ENCODE peak calls at places on chromosomes 2 and 18, in nine cellular contexts. B is cardiac muscle cell; L is hepatocyte; T is WTC11; P is CD8-positive, alpha-beta T cell; Z is endothelial cell of umbilical vein; S is heart right ventricle; J is cardiac fibroblast; M is heart left ventricle. Y is an unnamed sample.

GRCh38 chr2:45885111-45885685 is 233.7 kb downstream of the PRKCE start:
- DNase-seq in B (no peak), L (no peak), T (no peak), P (no peak), Z (no peak), S (no peak), J (peak), M (no peak), Y (no peak)

GRCh38 chr18:22741318-22741717 is 191.8 kb upstream of the RBBP8 start:
- DNase-seq in B (no peak), L (no peak), T (no peak), P (no peak), Z (no peak), S (no peak), J (no peak), M (no peak), Y (no peak)

GRCh38 chr18:75880913-75881504 is 453.5 kb upstream of the SMIM21 start:
- DNase-seq in B (no peak), L (no peak), T (no peak), P (no peak), Z (no peak), S (no peak), J (no peak), M (no peak), Y (no peak)

GRCh38 chr2:26325851-26326250 is 20.1 kb upstream of the SELENOI start:
- DNase-seq in B (no peak), L (no peak), T (no peak), P (no peak), Z (peak), S (no peak), J (peak), M (no peak), Y (no peak)

GRCh38 chr2:207162319-207162718 is 3.4 kb downstream of the KLF7 start:
- DNase-seq in B (no peak), L (no peak), T (no peak), P (no peak), Z (peak), S (no peak), J (peak), M (no peak), Y (no peak)

GRCh38 chr2:120511546-120512320 is 165.8 kb downstream of the INHBB start:
- DNase-seq in B (no peak), L (no peak), T (peak), P (no peak), Z (no peak), S (no peak), J (no peak), M (no peak), Y (no peak)

GRCh38 chr18:3585656-3586509 is 135.9 kb downstream of the TGIF1 start:
- DNase-seq in B (peak), L (peak), T (peak), P (peak), Z (peak), S (peak), J (peak), M (peak), Y (peak)

GRCh38 chr2:85737481-85737880 is 16.3 kb upstream of the ATOH8 start:
- DNase-seq in B (no peak), L (peak), T (no peak), P (no peak), Z (no peak), S (peak), J (peak), M (peak), Y (no peak)

GRCh38 chr2:105977212-105977611 is 216.9 kb downstream of the UXS1 start:
- DNase-seq in B (no peak), L (no peak), T (no peak), P (no peak), Z (no peak), S (no peak), J (peak), M (no peak), Y (no peak)

GRCh38 chr2:71100195-71100964 is 29.6 kb downstream of the MCEE start:
- DNase-seq in B (peak), L (peak), T (peak), P (peak), Z (peak), S (peak), J (peak), M (no peak), Y (peak)

GRCh38 chr2:158573739-158574138 is 117.0 kb downstream of the PKP4 start:
- DNase-seq in B (no peak), L (no peak), T (no peak), P (no peak), Z (no peak), S (no peak), J (no peak), M (no peak), Y (no peak)

GRCh38 chr2:231239751-231240150 is 41.3 kb downstream of the ARMC9 start:
- DNase-seq in B (no peak), L (no peak), T (no peak), P (no peak), Z (no peak), S (no peak), J (no peak), M (no peak), Y (no peak)

GRCh38 chr2:129868151-129868550 is 111.3 kb upstream of the RAB6C start:
- DNase-seq in B (no peak), L (no peak), T (no peak), P (no peak), Z (no peak), S (no peak), J (no peak), M (no peak), Y (no peak)
- TF ChIP-seq CTCF in B (no peak), L (no peak), T (no peak), P (no peak), Z (no peak), S (no peak), J (no peak), M (no peak), Y (no peak)

DNA sequence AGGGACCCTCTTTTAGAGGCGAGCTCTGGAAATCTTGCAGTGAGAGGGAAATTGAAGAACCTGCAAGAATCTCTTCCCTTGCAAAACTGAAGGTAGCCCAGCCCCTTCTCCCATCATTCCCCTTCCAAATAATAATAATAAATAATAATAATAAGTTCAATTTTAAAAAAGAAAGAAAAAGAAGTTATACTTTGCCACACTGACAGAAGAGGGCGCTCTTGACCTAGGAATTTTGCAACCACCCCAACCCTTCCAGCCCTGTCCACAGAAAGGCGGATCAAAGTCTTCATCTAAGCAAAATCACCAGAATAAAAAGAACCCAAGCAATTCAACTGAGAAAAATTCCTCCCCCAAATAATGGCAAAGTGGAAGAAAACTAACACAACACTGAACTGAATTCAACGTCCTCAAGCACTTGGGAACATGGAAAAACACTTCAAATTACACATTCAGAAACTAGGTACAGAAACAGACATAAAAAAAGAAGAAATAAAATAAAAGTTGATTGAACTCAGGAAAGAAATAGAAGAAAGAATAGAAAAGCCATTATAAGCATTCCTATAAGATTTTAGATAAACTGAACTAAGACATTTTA is 98.9 kb upstream of the GLS start:
- DNase-seq in B (peak), L (peak), T (peak), P (peak), Z (peak), S (no peak), J (peak), M (peak), Y (peak)
- TF ChIP-seq CTCF in B (peak), L (peak), T (peak), P (peak), Z (peak), S (peak), J (peak), M (peak), Y (peak)

GRCh38 chr2:61995515-61995914 is 90.0 kb downstream of the COMMD1 start:
- DNase-seq in B (peak), L (no peak), T (no peak), P (no peak), Z (no peak), S (no peak), J (no peak), M (no peak), Y (no peak)
- TF ChIP-seq CTCF in B (no peak), L (no peak), T (no peak), P (no peak), Z (no peak), S (no peak), J (no peak), M (no peak), Y (no peak)

DNA sequence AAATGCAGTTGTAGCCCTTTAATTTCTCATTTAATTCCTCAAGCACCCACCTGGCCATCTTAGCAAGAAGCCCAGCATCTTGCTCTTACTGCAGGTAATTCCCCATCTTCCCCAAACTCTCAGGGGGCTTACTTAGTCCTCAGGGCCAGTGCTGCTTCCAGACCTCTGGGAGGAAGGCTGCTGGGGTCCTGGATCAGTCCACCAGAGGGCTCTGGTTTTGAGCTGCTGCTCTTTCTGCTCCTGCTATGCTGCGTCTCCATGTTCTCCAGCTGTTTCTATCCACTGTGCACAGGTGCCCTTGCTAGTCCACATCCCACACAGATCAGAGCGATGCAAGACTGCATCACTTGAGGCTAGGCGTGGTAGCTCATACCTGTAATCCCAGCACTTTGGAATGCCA is 34.5 kb upstream of the TMEM87B start:
- DNase-seq in B (peak), L (no peak), T (peak), P (no peak), Z (no peak), S (no peak), J (no peak), M (no peak), Y (no peak)
- TF ChIP-seq CTCF in B (peak), L (no peak), T (no peak), P (no peak), Z (peak), S (no peak), J (peak), M (no peak), Y (peak)

GRCh38 chr2:145593991-145594702 is 1074.2 kb upstream of the ZEB2 start:
- DNase-seq in B (peak), L (peak), T (no peak), P (no peak), Z (peak), S (no peak), J (peak), M (no peak), Y (no peak)
- TF ChIP-seq CTCF in B (peak), L (peak), T (no peak), P (no peak), Z (no peak), S (no peak), J (peak), M (no peak), Y (no peak)

GRCh38 chr2:23993736-23994269 is 16.1 kb upstream of the MFSD2B start:
- DNase-seq in B (no peak), L (no peak), T (no peak), P (no peak), Z (no peak), S (no peak), J (no peak), M (no peak), Y (no peak)

GRCh38 chr2:23992931-23993330 is 17.0 kb upstream of the MFSD2B start:
- DNase-seq in B (no peak), L (no peak), T (no peak), P (no peak), Z (no peak), S (no peak), J (no peak), M (no peak), Y (no peak)

GRCh38 chr2:23988371-23988770 is 21.5 kb upstream of the MFSD2B start:
- DNase-seq in B (no peak), L (no peak), T (no peak), P (no peak), Z (peak), S (no peak), J (peak), M (no peak), Y (no peak)
- TF ChIP-seq CTCF in B (no peak), L (peak), T (no peak), P (peak), Z (peak), S (peak), J (peak), M (no peak), Y (no peak)